ENCODE peak calls at places on chromosomes 6 and 20, in four cellular contexts. E is HCT116, J is retina, Q is caudate nucleus. N is an unnamed sample.

GRCh38 chr6:93407186-93407585 is 12.2 kb downstream of the EPHA7 start:
- DNase-seq in E (no peak), Q (no peak), J (no peak), N (no peak)

GRCh38 chr6:166572370-166573261 is 13.9 kb downstream of the RAMACL start:
- DNase-seq in Q (no peak), E (no peak), J (peak), N (peak)

GRCh38 chr6:6654599-6655575 is 66.4 kb downstream of the LY86 start:
- DNase-seq in E (no peak), J (no peak), Q (no peak), N (no peak)

GRCh38 chr6:4008324-4009047 is 70.5 kb downstream of the FAM217A start:
- DNase-seq in J (peak), Q (no peak), E (peak), N (no peak)

GRCh38 chr6:129329677-129330076 is 380.3 kb downstream of the ARHGAP18 start:
- DNase-seq in J (no peak), E (no peak), Q (no peak), N (no peak)

GRCh38 chr6:136950436-136950835 is 28.3 kb downstream of the SLC35D3 start:
- DNase-seq in J (no peak), Q (no peak), E (no peak), N (no peak)

GRCh38 chr6:143556529-143556928 is 45.0 kb upstream of the FUCA2 start:
- DNase-seq in Q (no peak), J (no peak), E (no peak), N (no peak)

GRCh38 chr20:59120919-59121318 is 42.7 kb upstream of the ZNF831 start:
- DNase-seq in J (no peak), Q (no peak), E (no peak), N (no peak)

GRCh38 chr6:3120765-3121089 is 2.2 kb downstream of the BPHL start:
- DNase-seq in J (no peak), Q (no peak), E (no peak), N (no peak)

GRCh38 chr20:35680464-35681183 is 15.9 kb upstream of the CPNE1 start:
- DNase-seq in Q (no peak), E (no peak), J (no peak), N (no peak)